ENCODE peak calls at places on chromosomes 4 and X, in ten cellular contexts. H, R, C, I, D, Z, F, B, U and P are unnamed samples.

GRCh38 chrX:74420194-74421035 is 878 bp upstream of the SLC16A2 start:
- DNase-seq in D (peak; percentile 48), I (peak; percentile 60), F (peak; percentile 67), C (peak; percentile 82), U (peak; percentile 46), H (peak; percentile 67), R (peak; percentile 30), Z (peak; percentile 89), B (peak; percentile 42), P (peak; percentile 57)

GRCh38 chrX:154485150-154486051 is 1.0 kb downstream of the UBL4A start:
- DNase-seq in C (no peak), D (no peak), U (no peak), F (no peak), I (no peak), B (no peak), Z (peak; percentile 71), R (no peak), H (no peak), P (no peak)

GRCh38 chrX:71664889-71665491 is 2.4 kb upstream of the LOC101059915 start:
- DNase-seq in C (no peak), I (no peak), B (no peak), R (no peak), F (no peak), Z (no peak), D (no peak), U (peak; percentile 26), H (no peak), P (no peak)

GRCh38 chr4:185532327-185532726 is 3.0 kb downstream of the PDLIM3 start:
- DNase-seq in Z (no peak), F (no peak), D (no peak), H (peak; percentile 62), C (no peak), U (no peak), B (no peak), R (no peak), I (no peak), P (no peak)

GRCh38 chr4:80103615-80104014 is 30.6 kb upstream of the ANTXR2 start:
- DNase-seq in C (no peak), Z (no peak), H (no peak), B (no peak), D (no peak), R (no peak), I (no peak), F (no peak), U (no peak), P (no peak)

GRCh38 chr4:102614801-102615200 is 113.6 kb downstream of the NFKB1 start:
- DNase-seq in R (no peak), U (no peak), D (no peak), H (no peak), B (no peak), C (no peak), F (no peak), Z (no peak), I (no peak), P (no peak)

GRCh38 chr4:170374770-170375169 is 285.0 kb upstream of the AADAT start:
- DNase-seq in D (no peak), H (no peak), B (no peak), U (no peak), R (no peak), F (peak; percentile 49), C (no peak), Z (no peak), I (peak; percentile 11), P (no peak)

GRCh38 chr4:27178066-27178465 is 317.4 kb downstream of the STIM2 start:
- DNase-seq in U (no peak), I (no peak), Z (no peak), F (no peak), H (no peak), R (no peak), D (no peak), B (no peak), C (no peak), P (no peak)

GRCh38 chr4:33088713-33089112 is 2368.5 kb downstream of the PCDH7 start:
- DNase-seq in R (no peak), H (no peak), U (no peak), I (no peak), Z (no peak), D (no peak), C (no peak), F (no peak), B (no peak), P (no peak)

GRCh38 chr4:66252291-66252690 is 582.0 kb upstream of the EPHA5 start:
- DNase-seq in B (no peak), Z (no peak), U (no peak), R (no peak), C (no peak), H (no peak), F (no peak), I (no peak), D (no peak), P (no peak)

GRCh38 chr4:110211007-110211769 is 12.8 kb upstream of the ELOVL6 start:
- DNase-seq in D (no peak), Z (no peak), H (no peak), R (peak; percentile 41), C (no peak), B (peak; percentile 46), U (no peak), F (peak; percentile 48), I (peak; percentile 40), P (no peak)

GRCh38 chr4:47213971-47214370 is 182.6 kb downstream of the GABRB1 start:
- DNase-seq in R (no peak), U (no peak), F (peak; percentile 24), Z (no peak), B (no peak), C (no peak), H (no peak), I (no peak), D (no peak), P (no peak)

GRCh38 chrX:75156537-75156945 is 458 bp upstream of the ABCB7 start:
- DNase-seq in R (peak; percentile 6), F (peak; percentile 8), I (no peak), U (no peak), B (peak; percentile 51), H (no peak), Z (no peak), C (no peak), D (no peak), P (no peak)

GRCh38 chr4:104901438-104901837 is 245.2 kb upstream of the TET2 start:
- DNase-seq in H (no peak), C (no peak), I (peak; percentile 4), R (no peak), Z (no peak), B (no peak), D (no peak), F (peak; percentile 21), U (no peak), P (no peak)

GRCh38 chr4:8403173-8403753 is 37.3 kb downstream of the ACOX3 start:
- DNase-seq in I (peak; percentile 88), D (peak; percentile 66), B (peak; percentile 80), H (peak; percentile 81), F (peak; percentile 92), R (peak; percentile 87), Z (peak; percentile 93), C (peak; percentile 92), U (peak; percentile 85), P (peak; percentile 66)

GRCh38 chr4:8400641-8401325 is 39.7 kb downstream of the ACOX3 start:
- DNase-seq in H (no peak), U (no peak), D (no peak), R (no peak), C (no peak), B (no peak), I (no peak), Z (no peak), F (no peak), P (no peak)

GRCh38 chr4:8402640-8403039 is 37.9 kb downstream of the ACOX3 start:
- DNase-seq in C (peak; percentile 73), I (no peak), U (no peak), H (peak; percentile 54), F (no peak), B (peak; percentile 62), R (peak; percentile 19), Z (no peak), D (no peak), P (no peak)

GRCh38 chr4:8401665-8402064 is 38.9 kb downstream of the ACOX3 start:
- DNase-seq in C (peak; percentile 49), R (no peak), Z (no peak), I (no peak), U (no peak), D (no peak), B (no peak), F (no peak), H (no peak), P (no peak)

DNA sequence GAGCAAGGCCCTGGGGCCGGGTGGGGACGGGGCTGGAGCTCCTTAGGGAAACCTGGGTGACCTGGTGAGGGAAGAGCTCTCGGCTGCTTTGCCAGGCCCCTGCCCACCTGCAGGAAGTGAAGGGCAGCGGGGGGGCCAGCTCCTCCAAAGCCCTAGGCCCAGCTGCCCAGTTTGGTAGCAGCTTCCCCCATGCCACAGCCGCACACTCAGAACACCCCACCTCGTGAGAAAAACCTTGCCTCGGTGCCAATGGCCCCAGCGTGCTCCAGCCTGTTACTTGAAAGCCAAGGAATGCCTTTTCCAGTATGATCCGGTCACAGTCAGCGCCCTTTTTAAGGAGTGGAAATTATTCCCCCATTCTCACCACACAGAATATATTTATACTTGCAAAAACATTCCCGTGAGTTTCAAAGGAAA is 38.3 kb downstream of the ACOX3 start:
- DNase-seq in C (peak; percentile 56), B (no peak), I (no peak), U (no peak), H (no peak), R (no peak), D (no peak), F (no peak), Z (peak; percentile 84), P (peak; percentile 76)
- H3K4me1 ChIP-seq in C (peaks cover 12% of the 10 kb centered on the region), B (peaks cover 11% of the 10 kb centered on the region), I (no peaks in the 10 kb centered on the region), U (no peaks in the 10 kb centered on the region), H (peaks cover 15% of the 10 kb centered on the region), R (no peaks in the 10 kb centered on the region), D (peaks cover 2% of the 10 kb centered on the region), F (no peaks in the 10 kb centered on the region), Z (peaks cover 25% of the 10 kb centered on the region), P (peaks cover 10% of the 10 kb centered on the region)

DNA sequence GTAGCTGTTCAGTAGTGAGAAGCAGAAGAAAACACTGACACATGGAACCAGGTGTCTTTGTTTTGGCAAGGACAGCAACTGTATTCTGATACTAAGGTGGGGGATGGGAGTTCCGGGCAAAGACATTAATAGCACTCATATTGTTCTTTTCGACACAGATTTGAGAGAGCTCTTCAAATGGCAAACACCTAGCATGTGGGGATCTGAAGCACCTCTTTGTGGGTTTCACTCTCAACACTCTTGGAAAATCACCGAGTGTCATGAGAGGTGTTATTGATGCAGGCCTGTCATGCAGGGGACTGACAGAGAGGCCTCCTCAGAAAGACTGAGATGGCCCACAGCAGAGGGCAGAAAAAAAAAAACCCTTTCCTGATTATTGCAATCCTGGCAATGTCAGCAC is 228.4 kb upstream of the VCX start:
- DNase-seq in H (no peak), B (no peak), F (no peak), C (no peak), U (no peak), D (no peak), Z (no peak), I (peak; percentile 4), R (no peak), P (no peak)
- H3K4me1 ChIP-seq in H (no peaks in the 10 kb centered on the region), B (no peaks in the 10 kb centered on the region), F (no peaks in the 10 kb centered on the region), C (no peaks in the 10 kb centered on the region), U (no peaks in the 10 kb centered on the region), D (no peaks in the 10 kb centered on the region), Z (no peaks in the 10 kb centered on the region), I (no peaks in the 10 kb centered on the region), R (no peaks in the 10 kb centered on the region), P (no peaks in the 10 kb centered on the region)

GRCh38 chr4:153084939-153085630 is 119.2 kb upstream of the TRIM2 start:
- DNase-seq in I (peak; percentile 79), B (peak; percentile 75), D (peak; percentile 68), H (peak; percentile 64), R (peak; percentile 83), C (peak; percentile 83), Z (peak; percentile 84), U (peak; percentile 84), F (peak; percentile 82), P (peak; percentile 62)
- H3K4me1 ChIP-seq in I (peaks cover 8% of the 10 kb centered on the region), B (no peaks in the 10 kb centered on the region), D (peaks cover 14% of the 10 kb centered on the region), H (peaks cover 8% of the 10 kb centered on the region), R (no peaks in the 10 kb centered on the region), C (no peaks in the 10 kb centered on the region), Z (no peaks in the 10 kb centered on the region), U (no peaks in the 10 kb centered on the region), F (peaks cover 14% of the 10 kb centered on the region), P (no peaks in the 10 kb centered on the region)

GRCh38 chr4:2803624-2804448 is 11.0 kb downstream of the SH3BP2 start:
- DNase-seq in U (no peak), D (no peak), H (peak; percentile 54), I (no peak), B (no peak), R (no peak), Z (peak; percentile 73), F (no peak), C (peak; percentile 68), P (no peak)
- H3K4me1 ChIP-seq in U (peaks cover 35% of the 10 kb centered on the region), D (peaks cover 18% of the 10 kb centered on the region), H (peaks cover 26% of the 10 kb centered on the region), I (peaks cover 25% of the 10 kb centered on the region), B (peaks cover 45% of the 10 kb centered on the region), R (peaks cover 6% of the 10 kb centered on the region), Z (peaks cover 57% of the 10 kb centered on the region), F (peaks cover 51% of the 10 kb centered on the region), C (peaks cover 44% of the 10 kb centered on the region), P (peaks cover 55% of the 10 kb centered on the region)